ENCODE peak calls at places on chromosomes 16 and 17, in four cellular contexts. One of them, this sample, is unnamed.

GRCh38 chr16:79651363-79651762 is 50.8 kb upstream of the MAF start:
- DNase-seq in hypothalamus: peak
- DNase-seq in activated CD8-positive, alpha-beta memory T cell treated with anti-CD3 and anti-CD28 coated beads for 1 hour: no peak
- DNase-seq in IMR-90: peak
- DNase-seq in this sample: peak

GRCh38 chr16:89557230-89557935 is 3.1 kb upstream of the RPL13 start:
- DNase-seq in activated CD8-positive, alpha-beta memory T cell treated with anti-CD3 and anti-CD28 coated beads for 1 hour: peak
- DNase-seq in hypothalamus: peak
- DNase-seq in IMR-90: peak
- DNase-seq in this sample: peak

GRCh38 chr17:81703747-81704654 is 834 bp downstream of the MRPL12 start:
- DNase-seq in hypothalamus: no peak
- DNase-seq in IMR-90: no peak
- DNase-seq in activated CD8-positive, alpha-beta memory T cell treated with anti-CD3 and anti-CD28 coated beads for 1 hour: no peak
- DNase-seq in this sample: no peak

GRCh38 chr17:81708739-81709185 is 3.3 kb upstream of the SLC25A10 start:
- DNase-seq in hypothalamus: no peak
- DNase-seq in IMR-90: no peak
- DNase-seq in activated CD8-positive, alpha-beta memory T cell treated with anti-CD3 and anti-CD28 coated beads for 1 hour: no peak
- DNase-seq in this sample: no peak

GRCh38 chr17:1907818-1908698 is 78.3 kb downstream of the RPA1 start:
- DNase-seq in IMR-90: peak
- DNase-seq in activated CD8-positive, alpha-beta memory T cell treated with anti-CD3 and anti-CD28 coated beads for 1 hour: no peak
- DNase-seq in hypothalamus: no peak
- DNase-seq in this sample: no peak

GRCh38 chr16:31200821-31201510 is 1.6 kb downstream of the PYCARD start:
- DNase-seq in hypothalamus: no peak
- DNase-seq in activated CD8-positive, alpha-beta memory T cell treated with anti-CD3 and anti-CD28 coated beads for 1 hour: no peak
- DNase-seq in IMR-90: no peak
- DNase-seq in this sample: no peak

GRCh38 chr17:43418441-43419374 is 19.9 kb downstream of the ARL4D start:
- DNase-seq in IMR-90: peak
- DNase-seq in activated CD8-positive, alpha-beta memory T cell treated with anti-CD3 and anti-CD28 coated beads for 1 hour: no peak
- DNase-seq in hypothalamus: no peak
- DNase-seq in this sample: no peak

GRCh38 chr16:57462209-57462977 is at the start of gene POLR2C:
- DNase-seq in hypothalamus: peak
- DNase-seq in IMR-90: peak
- DNase-seq in activated CD8-positive, alpha-beta memory T cell treated with anti-CD3 and anti-CD28 coated beads for 1 hour: peak
- DNase-seq in this sample: peak

GRCh38 chr17:57665128-57665527 is 80.0 kb downstream of the CCDC182 start:
- DNase-seq in activated CD8-positive, alpha-beta memory T cell treated with anti-CD3 and anti-CD28 coated beads for 1 hour: no peak
- DNase-seq in IMR-90: no peak
- DNase-seq in hypothalamus: no peak
- DNase-seq in this sample: peak

GRCh38 chr17:2068589-2069051 is 13.7 kb downstream of the HIC1 start:
- DNase-seq in activated CD8-positive, alpha-beta memory T cell treated with anti-CD3 and anti-CD28 coated beads for 1 hour: no peak
- DNase-seq in IMR-90: peak
- DNase-seq in hypothalamus: no peak
- DNase-seq in this sample: no peak

GRCh38 chr16:85086347-85087291 is 25.7 kb downstream of the CIBAR2 start:
- DNase-seq in hypothalamus: no peak
- DNase-seq in IMR-90: peak
- DNase-seq in activated CD8-positive, alpha-beta memory T cell treated with anti-CD3 and anti-CD28 coated beads for 1 hour: peak
- DNase-seq in this sample: peak

GRCh38 chr17:28494445-28495188 is 11.5 kb upstream of the FOXN1 start:
- DNase-seq in IMR-90: peak
- DNase-seq in activated CD8-positive, alpha-beta memory T cell treated with anti-CD3 and anti-CD28 coated beads for 1 hour: peak
- DNase-seq in hypothalamus: peak
- DNase-seq in this sample: peak

GRCh38 chr16:75112281-75113045 is 4.1 kb downstream of the LDHD start:
- DNase-seq in IMR-90: no peak
- DNase-seq in hypothalamus: no peak
- DNase-seq in activated CD8-positive, alpha-beta memory T cell treated with anti-CD3 and anti-CD28 coated beads for 1 hour: no peak
- DNase-seq in this sample: no peak

GRCh38 chr16:19432429-19432828 is 14.7 kb downstream of the TMC5 start:
- DNase-seq in activated CD8-positive, alpha-beta memory T cell treated with anti-CD3 and anti-CD28 coated beads for 1 hour: no peak
- DNase-seq in hypothalamus: no peak
- DNase-seq in IMR-90: no peak
- DNase-seq in this sample: no peak

GRCh38 chr17:9924735-9925191 is 19.7 kb upstream of the RCVRN start:
- DNase-seq in IMR-90: peak
- DNase-seq in hypothalamus: no peak
- DNase-seq in activated CD8-positive, alpha-beta memory T cell treated with anti-CD3 and anti-CD28 coated beads for 1 hour: no peak
- DNase-seq in this sample: peak